ENCODE peak calls at places on chromosomes 7 and 10, in ten cellular contexts. One of them, this sample, is unnamed.

GRCh38 chr10:91378061-91378460 is 32.1 kb upstream of the HECTD2 start:
- DNase-seq in GM23338: no peak
- DNase-seq in PC-3: peak; percentile 65
- DNase-seq in MM.1S: no peak
- DNase-seq in hepatocyte: no peak
- DNase-seq in keratinocyte: peak; percentile 13
- DNase-seq in GM23248: peak; percentile 13
- DNase-seq in PC-9: no peak
- DNase-seq in mammary epithelial cell: peak; percentile 81
- DNase-seq in fibroblast of lung: peak; percentile 89
- DNase-seq in this sample: peak; percentile 66

GRCh38 chr7:88455696-88456095 is 149.0 kb upstream of the STEAP4 start:
- DNase-seq in MM.1S: no peak
- DNase-seq in GM23338: no peak
- DNase-seq in PC-3: peak; percentile 59
- DNase-seq in GM23248: peak; percentile 1
- DNase-seq in keratinocyte: no peak
- DNase-seq in PC-9: peak; percentile 15
- DNase-seq in mammary epithelial cell: peak; percentile 7
- DNase-seq in fibroblast of lung: peak; percentile 7
- DNase-seq in hepatocyte: no peak
- DNase-seq in this sample: no peak

GRCh38 chr7:6268023-6268908 is 4.2 kb downstream of the CYTH3 start:
- DNase-seq in fibroblast of lung: no peak
- DNase-seq in MM.1S: no peak
- DNase-seq in GM23338: no peak
- DNase-seq in mammary epithelial cell: no peak
- DNase-seq in GM23248: no peak
- DNase-seq in keratinocyte: no peak
- DNase-seq in PC-9: no peak
- DNase-seq in hepatocyte: peak; percentile 19
- DNase-seq in PC-3: no peak
- DNase-seq in this sample: no peak

GRCh38 chr7:157442993-157443831 is 106.4 kb downstream of the DNAJB6 start:
- DNase-seq in hepatocyte: no peak
- DNase-seq in mammary epithelial cell: no peak
- DNase-seq in MM.1S: no peak
- DNase-seq in keratinocyte: no peak
- DNase-seq in GM23248: no peak
- DNase-seq in PC-9: no peak
- DNase-seq in GM23338: no peak
- DNase-seq in fibroblast of lung: no peak
- DNase-seq in PC-3: no peak
- DNase-seq in this sample: no peak

GRCh38 chr10:93190377-93190776 is 116.7 kb downstream of the CYP26A1 start:
- DNase-seq in mammary epithelial cell: no peak
- DNase-seq in keratinocyte: no peak
- DNase-seq in GM23248: no peak
- DNase-seq in MM.1S: no peak
- DNase-seq in fibroblast of lung: no peak
- DNase-seq in GM23338: no peak
- DNase-seq in hepatocyte: no peak
- DNase-seq in PC-3: no peak
- DNase-seq in PC-9: no peak
- DNase-seq in this sample: no peak

GRCh38 chr10:8502611-8503010 is 448.1 kb downstream of the GATA3 start:
- DNase-seq in mammary epithelial cell: no peak
- DNase-seq in fibroblast of lung: no peak
- DNase-seq in PC-3: no peak
- DNase-seq in MM.1S: no peak
- DNase-seq in PC-9: no peak
- DNase-seq in hepatocyte: no peak
- DNase-seq in GM23248: no peak
- DNase-seq in keratinocyte: no peak
- DNase-seq in GM23338: peak; percentile 50
- DNase-seq in this sample: no peak

GRCh38 chr7:101162551-101163280 is 2.7 kb downstream of the VGF start:
- DNase-seq in GM23338: peak; percentile 84
- DNase-seq in MM.1S: no peak
- DNase-seq in GM23248: peak; percentile 80
- DNase-seq in PC-3: peak; percentile 56
- DNase-seq in keratinocyte: no peak
- DNase-seq in fibroblast of lung: peak; percentile 51
- DNase-seq in mammary epithelial cell: peak; percentile 63
- DNase-seq in hepatocyte: peak; percentile 82
- DNase-seq in PC-9: peak; percentile 74
- DNase-seq in this sample: peak; percentile 83

GRCh38 chr7:157763279-157764000 is 426.6 kb downstream of the DNAJB6 start:
- DNase-seq in mammary epithelial cell: no peak
- DNase-seq in GM23248: no peak
- DNase-seq in keratinocyte: no peak
- DNase-seq in PC-9: no peak
- DNase-seq in fibroblast of lung: no peak
- DNase-seq in hepatocyte: no peak
- DNase-seq in PC-3: no peak
- DNase-seq in GM23338: no peak
- DNase-seq in MM.1S: no peak
- DNase-seq in this sample: no peak

GRCh38 chr10:83427101-83427500 is 712.2 kb upstream of the GHITM start:
- DNase-seq in GM23248: no peak
- DNase-seq in PC-9: no peak
- DNase-seq in mammary epithelial cell: no peak
- DNase-seq in fibroblast of lung: no peak
- DNase-seq in keratinocyte: no peak
- DNase-seq in hepatocyte: no peak
- DNase-seq in GM23338: no peak
- DNase-seq in MM.1S: no peak
- DNase-seq in PC-3: no peak
- DNase-seq in this sample: no peak

GRCh38 chr10:125128397-125129075 is 31.8 kb downstream of the CTBP2 start:
- DNase-seq in GM23338: no peak
- DNase-seq in PC-3: no peak
- DNase-seq in hepatocyte: no peak
- DNase-seq in PC-9: no peak
- DNase-seq in GM23248: peak; percentile 14
- DNase-seq in mammary epithelial cell: no peak
- DNase-seq in keratinocyte: no peak
- DNase-seq in MM.1S: no peak
- DNase-seq in fibroblast of lung: no peak
- DNase-seq in this sample: no peak

GRCh38 chr10:34200355-34200901 is 614.7 kb downstream of the PARD3 start:
- DNase-seq in PC-3: no peak
- DNase-seq in fibroblast of lung: no peak
- DNase-seq in PC-9: no peak
- DNase-seq in GM23248: no peak
- DNase-seq in MM.1S: no peak
- DNase-seq in keratinocyte: no peak
- DNase-seq in hepatocyte: no peak
- DNase-seq in mammary epithelial cell: no peak
- DNase-seq in GM23338: no peak
- DNase-seq in this sample: no peak
- H3K4me2 ChIP-seq in PC-3: no peak overlapping the region
- H3K4me2 ChIP-seq in fibroblast of lung: no peak overlapping the region
- H3K4me2 ChIP-seq in PC-9: no peak overlapping the region
- H3K4me2 ChIP-seq in GM23248: no peak overlapping the region
- H3K4me2 ChIP-seq in MM.1S: no peak overlapping the region
- H3K4me2 ChIP-seq in keratinocyte: no peak overlapping the region
- H3K4me2 ChIP-seq in hepatocyte: no peak overlapping the region
- H3K4me2 ChIP-seq in mammary epithelial cell: no peak overlapping the region
- H3K4me2 ChIP-seq in GM23338: no peak overlapping the region
- H3K4me2 ChIP-seq in this sample: no peak overlapping the region

GRCh38 chr7:131556055-131556911 is at the start of gene PODXL:
- DNase-seq in PC-9: peak; percentile 87
- DNase-seq in PC-3: peak; percentile 60
- DNase-seq in fibroblast of lung: peak; percentile 55
- DNase-seq in keratinocyte: no peak
- DNase-seq in GM23248: peak; percentile 82
- DNase-seq in mammary epithelial cell: peak; percentile 41
- DNase-seq in GM23338: peak; percentile 84
- DNase-seq in hepatocyte: peak; percentile 83
- DNase-seq in MM.1S: peak; percentile 88
- DNase-seq in this sample: peak; percentile 68

GRCh38 chr7:131556912-131557457 is 557 bp upstream of the PODXL start:
- DNase-seq in mammary epithelial cell: no peak
- DNase-seq in keratinocyte: no peak
- DNase-seq in MM.1S: no peak
- DNase-seq in GM23338: peak; percentile 68
- DNase-seq in PC-9: no peak
- DNase-seq in fibroblast of lung: no peak
- DNase-seq in hepatocyte: no peak
- DNase-seq in PC-3: peak; percentile 10
- DNase-seq in GM23248: no peak
- DNase-seq in this sample: no peak

GRCh38 chr7:131553906-131554305 is 2.5 kb downstream of the PODXL start:
- DNase-seq in hepatocyte: no peak
- DNase-seq in MM.1S: no peak
- DNase-seq in keratinocyte: no peak
- DNase-seq in PC-3: no peak
- DNase-seq in fibroblast of lung: no peak
- DNase-seq in GM23248: no peak
- DNase-seq in PC-9: no peak
- DNase-seq in mammary epithelial cell: no peak
- DNase-seq in GM23338: no peak
- DNase-seq in this sample: no peak

GRCh38 chr7:131554880-131555516 is 1.4 kb downstream of the PODXL start:
- DNase-seq in GM23248: no peak
- DNase-seq in hepatocyte: no peak
- DNase-seq in PC-3: no peak
- DNase-seq in GM23338: no peak
- DNase-seq in keratinocyte: no peak
- DNase-seq in fibroblast of lung: no peak
- DNase-seq in MM.1S: no peak
- DNase-seq in mammary epithelial cell: no peak
- DNase-seq in PC-9: no peak
- DNase-seq in this sample: no peak

GRCh38 chr7:131555565-131556054 is 818 bp downstream of the PODXL start:
- DNase-seq in keratinocyte: no peak
- DNase-seq in PC-3: no peak
- DNase-seq in hepatocyte: no peak
- DNase-seq in GM23248: peak; percentile 48
- DNase-seq in MM.1S: peak; percentile 21
- DNase-seq in GM23338: no peak
- DNase-seq in mammary epithelial cell: no peak
- DNase-seq in fibroblast of lung: no peak
- DNase-seq in PC-9: no peak
- DNase-seq in this sample: no peak
- TF ChIP-seq EZH2 in keratinocyte: peak; percentile 97
- TF ChIP-seq EZH2 in PC-3: no peak
- TF ChIP-seq EZH2 in hepatocyte: no peak
- TF ChIP-seq EZH2 in GM23248: no peak
- TF ChIP-seq EZH2 in MM.1S: no peak
- TF ChIP-seq EZH2 in GM23338: no peak
- TF ChIP-seq EZH2 in mammary epithelial cell: peak; percentile 61
- TF ChIP-seq EZH2 in fibroblast of lung: peak; percentile 61
- TF ChIP-seq EZH2 in PC-9: no peak
- TF ChIP-seq EZH2 in this sample: no peak

GRCh38 chr7:83732305-83732704 is 83.4 kb upstream of the SEMA3E start:
- DNase-seq in PC-3: peak; percentile 33
- DNase-seq in GM23248: no peak
- DNase-seq in mammary epithelial cell: no peak
- DNase-seq in MM.1S: no peak
- DNase-seq in fibroblast of lung: peak; percentile 36
- DNase-seq in PC-9: no peak
- DNase-seq in GM23338: no peak
- DNase-seq in keratinocyte: no peak
- DNase-seq in hepatocyte: no peak
- DNase-seq in this sample: peak; percentile 8
- H3K4me2 ChIP-seq in PC-3: no peak overlapping the region
- H3K4me2 ChIP-seq in GM23248: no peak overlapping the region
- H3K4me2 ChIP-seq in mammary epithelial cell: no peak overlapping the region
- H3K4me2 ChIP-seq in MM.1S: no peak overlapping the region
- H3K4me2 ChIP-seq in fibroblast of lung: no peak overlapping the region
- H3K4me2 ChIP-seq in PC-9: no peak overlapping the region
- H3K4me2 ChIP-seq in GM23338: no peak overlapping the region
- H3K4me2 ChIP-seq in keratinocyte: no peak overlapping the region
- H3K4me2 ChIP-seq in hepatocyte: no peak overlapping the region
- H3K4me2 ChIP-seq in this sample: no peak overlapping the region

GRCh38 chr7:128271471-128272454 is 30.7 kb downstream of the LEP start:
- DNase-seq in mammary epithelial cell: no peak
- DNase-seq in PC-9: no peak
- DNase-seq in hepatocyte: no peak
- DNase-seq in PC-3: no peak
- DNase-seq in fibroblast of lung: no peak
- DNase-seq in MM.1S: no peak
- DNase-seq in GM23338: peak; percentile 44
- DNase-seq in GM23248: peak; percentile 41
- DNase-seq in keratinocyte: no peak
- DNase-seq in this sample: no peak
- TF ChIP-seq EZH2 in mammary epithelial cell: no peak
- TF ChIP-seq EZH2 in PC-9: no peak
- TF ChIP-seq EZH2 in hepatocyte: no peak
- TF ChIP-seq EZH2 in PC-3: no peak
- TF ChIP-seq EZH2 in fibroblast of lung: no peak
- TF ChIP-seq EZH2 in MM.1S: no peak
- TF ChIP-seq EZH2 in GM23338: no peak
- TF ChIP-seq EZH2 in GM23248: no peak
- TF ChIP-seq EZH2 in keratinocyte: no peak
- TF ChIP-seq EZH2 in this sample: no peak

GRCh38 chr7:129010075-129010474 is 44.8 kb downstream of the TNPO3 start:
- DNase-seq in keratinocyte: no peak
- DNase-seq in MM.1S: no peak
- DNase-seq in PC-3: no peak
- DNase-seq in GM23338: no peak
- DNase-seq in mammary epithelial cell: no peak
- DNase-seq in PC-9: no peak
- DNase-seq in GM23248: no peak
- DNase-seq in fibroblast of lung: no peak
- DNase-seq in hepatocyte: no peak
- DNase-seq in this sample: no peak
- H3K4me2 ChIP-seq in keratinocyte: no peak overlapping the region
- H3K4me2 ChIP-seq in MM.1S: peak overlapping the region; percentile 12
- H3K4me2 ChIP-seq in PC-3: no peak overlapping the region
- H3K4me2 ChIP-seq in GM23338: no peak overlapping the region
- H3K4me2 ChIP-seq in mammary epithelial cell: no peak overlapping the region
- H3K4me2 ChIP-seq in PC-9: no peak overlapping the region
- H3K4me2 ChIP-seq in GM23248: no peak overlapping the region
- H3K4me2 ChIP-seq in fibroblast of lung: no peak overlapping the region
- H3K4me2 ChIP-seq in hepatocyte: no peak overlapping the region
- H3K4me2 ChIP-seq in this sample: no peak overlapping the region

DNA sequence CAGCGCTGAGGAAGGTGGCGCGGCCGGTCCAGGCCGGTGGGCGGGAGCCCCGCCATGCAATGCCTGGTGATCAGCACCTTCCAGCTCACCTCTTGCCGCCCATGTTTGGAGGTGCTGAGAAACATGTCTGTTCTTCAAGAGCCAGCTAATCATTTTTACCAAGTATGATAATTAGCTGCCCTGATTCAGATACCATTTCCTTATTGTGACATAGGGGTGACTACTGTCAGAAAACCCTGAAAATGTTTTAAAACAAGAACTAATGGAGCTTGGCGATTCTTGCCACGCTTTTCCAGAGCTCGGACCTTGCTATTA is 33.5 kb upstream of the SFTPD start:
- DNase-seq in mammary epithelial cell: peak; percentile 4
- DNase-seq in PC-9: no peak
- DNase-seq in GM23338: no peak
- DNase-seq in PC-3: no peak
- DNase-seq in MM.1S: no peak
- DNase-seq in hepatocyte: no peak
- DNase-seq in fibroblast of lung: peak; percentile 4
- DNase-seq in keratinocyte: no peak
- DNase-seq in GM23248: no peak
- DNase-seq in this sample: no peak
- TF ChIP-seq EZH2 in mammary epithelial cell: no peak
- TF ChIP-seq EZH2 in PC-9: no peak
- TF ChIP-seq EZH2 in GM23338: no peak
- TF ChIP-seq EZH2 in PC-3: no peak
- TF ChIP-seq EZH2 in MM.1S: no peak
- TF ChIP-seq EZH2 in hepatocyte: no peak
- TF ChIP-seq EZH2 in fibroblast of lung: no peak
- TF ChIP-seq EZH2 in keratinocyte: no peak
- TF ChIP-seq EZH2 in GM23248: no peak
- TF ChIP-seq EZH2 in this sample: no peak